ENCODE peak calls at places on chromosomes 3 and 15, in five cellular contexts. J is endodermal cell, O is cardiac fibroblast, Y is NCI-H69, W is omental fat pad. S is an unnamed sample.

GRCh38 chr15:89417206-89417725 is 79.1 kb downstream of the RHCG start:
- DNase-seq in J (no peak), W (no peak), Y (no peak), O (no peak), S (no peak)

GRCh38 chr3:48919215-48920138 is 835 bp downstream of the ARIH2 start:
- DNase-seq in Y (peak; percentile 63), J (peak; percentile 62), W (no peak), O (peak; percentile 62), S (peak; percentile 54)

GRCh38 chr3:71658131-71658530 is 67.1 kb downstream of the EIF4E3 start:
- DNase-seq in Y (peak; percentile 75), J (no peak), W (peak; percentile 53), O (peak; percentile 24), S (peak; percentile 32)

GRCh38 chr3:195133462-195133861 is 137.5 kb downstream of the XXYLT1 start:
- DNase-seq in Y (peak; percentile 18), O (peak; percentile 87), W (no peak), J (no peak), S (no peak)

GRCh38 chr3:192570757-192571156 is 156.6 kb downstream of the FGF12 start:
- DNase-seq in O (peak; percentile 21), W (no peak), J (no peak), Y (peak; percentile 34), S (no peak)

GRCh38 chr3:10285742-10286524 is 6.8 kb downstream of the GHRL start:
- DNase-seq in O (no peak), W (no peak), J (no peak), Y (no peak), S (no peak)

GRCh38 chr3:64837126-64837738 is 149.4 kb upstream of the ADAMTS9 start:
- DNase-seq in J (no peak), W (no peak), O (no peak), Y (no peak), S (no peak)

GRCh38 chr15:58731756-58732535 is 17.6 kb downstream of the ADAM10 start:
- DNase-seq in O (peak; percentile 82), J (no peak), Y (no peak), W (no peak), S (peak; percentile 79)

GRCh38 chr3:28252016-28252415 is 10.6 kb downstream of the CMC1 start:
- DNase-seq in W (no peak), O (no peak), J (no peak), Y (no peak), S (no peak)

GRCh38 chr15:90414408-90415028 is 26.5 kb downstream of the IQGAP1 start:
- DNase-seq in Y (no peak), J (no peak), W (no peak), O (peak; percentile 92), S (peak; percentile 91)

GRCh38 chr3:11717768-11718581 is 74.3 kb upstream of the VGLL4 start:
- DNase-seq in Y (peak; percentile 32), W (no peak), O (peak; percentile 69), J (no peak), S (peak; percentile 37)

GRCh38 chr3:3619815-3620214 is 179.4 kb upstream of the LRRN1 start:
- DNase-seq in O (no peak), W (no peak), J (no peak), Y (no peak), S (no peak)

GRCh38 chr15:30992073-30992363 is 590 bp upstream of the MTMR10 start:
- DNase-seq in Y (no peak), J (no peak), W (no peak), O (no peak), S (no peak)

GRCh38 chr3:116815321-116815720 is 105.7 kb downstream of the TUSC7 start:
- DNase-seq in J (no peak), O (no peak), W (no peak), Y (no peak), S (no peak)

GRCh38 chr3:95319921-95320494 is 1257.1 kb downstream of the NSUN3 start:
- DNase-seq in J (no peak), O (peak; percentile 44), Y (no peak), W (no peak), S (peak; percentile 66)